ENCODE peak calls at places on chromosomes 7 and 10, in nine cellular contexts. B is BE2C, C is transverse colon, G is RWPE1, X is lung, N is left ventricle myocardium inferior, H is Calu3, E is WTC11, K is GM10248. P is an unnamed sample.

GRCh38 chr10:63935705-63936104 is 414.5 kb downstream of the REEP3 start:
- DNase-seq in B (no peak), C (no peak), G (no peak), X (no peak), N (no peak), H (no peak), E (no peak), K (no peak), P (peak)

GRCh38 chr7:128835790-128836641 is 5.8 kb downstream of the FLNC start:
- DNase-seq in B (no peak), C (no peak), G (no peak), X (no peak), N (no peak), H (no peak), E (no peak), K (no peak), P (no peak)

GRCh38 chr7:37408241-37408884 is 40.3 kb downstream of the ELMO1 start:
- DNase-seq in B (no peak), C (no peak), G (no peak), X (no peak), N (no peak), H (no peak), E (no peak), K (no peak), P (no peak)

GRCh38 chr7:1275685-1276424 is 43.2 kb downstream of the UNCX start:
- DNase-seq in B (no peak), C (no peak), G (no peak), X (no peak), N (no peak), H (no peak), E (no peak), K (no peak), P (no peak)

GRCh38 chr7:124322561-124322960 is 289.7 kb upstream of the TMEM229A start:
- DNase-seq in B (no peak), C (no peak), G (peak), X (no peak), N (no peak), H (no peak), E (no peak), K (no peak), P (no peak)

GRCh38 chr10:122462533-122463465 is 1.4 kb downstream of the HTRA1 start:
- DNase-seq in B (no peak), C (no peak), G (peak), X (no peak), N (peak), H (no peak), E (no peak), K (no peak), P (no peak)

GRCh38 chr10:127872011-127872741 is 20.6 kb downstream of the CLRN3 start:
- DNase-seq in B (no peak), C (no peak), G (no peak), X (no peak), N (peak), H (no peak), E (no peak), K (no peak), P (no peak)

GRCh38 chr7:3897430-3898385 is 596.7 kb downstream of the SDK1 start:
- DNase-seq in B (peak), C (peak), G (peak), X (no peak), N (no peak), H (peak), E (peak), K (peak), P (peak)

DNA sequence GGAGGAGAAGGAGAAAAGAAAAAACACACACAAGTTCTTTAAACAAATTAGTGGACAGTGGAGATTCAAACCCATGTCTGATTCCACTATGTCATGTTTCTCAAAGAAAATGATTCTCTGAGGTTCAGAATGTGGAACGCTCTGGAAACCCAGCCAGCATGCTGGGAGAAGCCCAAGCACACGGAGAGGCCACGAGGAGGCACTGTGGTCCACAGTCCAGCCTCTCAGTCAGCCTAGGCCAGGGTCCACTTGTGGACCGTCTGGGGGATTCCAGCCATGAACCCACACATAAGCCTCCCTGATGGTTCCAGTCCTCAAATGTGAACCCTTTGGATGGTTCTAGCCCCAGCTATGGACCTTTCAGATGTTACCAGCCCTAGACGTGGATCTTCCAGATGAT is 73.4 kb downstream of the CAV1 start:
- DNase-seq in B (peak), C (no peak), G (no peak), X (no peak), N (no peak), H (peak), E (peak), K (no peak), P (no peak)
- TF ChIP-seq CTCF in B (peak), C (no peak), G (no peak), X (no peak), N (peak), H (peak), E (peak), K (peak), P (no peak)

DNA sequence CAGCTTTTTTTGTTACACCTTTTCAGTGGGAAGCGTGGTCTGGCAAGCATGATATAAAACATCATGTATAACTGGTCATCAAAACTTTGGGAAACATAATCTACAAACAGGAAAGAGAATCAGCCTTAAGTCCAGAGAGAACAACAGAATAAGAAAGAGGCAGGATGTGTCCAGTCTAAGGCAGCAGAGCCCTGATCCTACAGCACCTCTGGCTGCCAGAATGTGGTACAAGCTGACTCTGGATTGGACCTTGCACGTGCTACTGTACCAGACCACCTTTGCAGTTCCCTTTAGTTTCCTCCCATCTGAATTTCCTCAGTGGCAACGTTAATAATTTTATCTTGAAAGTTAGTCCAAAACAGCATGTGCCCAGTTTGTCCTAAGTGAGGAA is 824.6 kb upstream of the IGFBP3 start:
- DNase-seq in B (no peak), C (no peak), G (no peak), X (no peak), N (no peak), H (peak), E (no peak), K (no peak), P (no peak)
- TF ChIP-seq CTCF in B (no peak), C (no peak), G (no peak), X (no peak), N (peak), H (no peak), E (no peak), K (no peak), P (no peak)

GRCh38 chr7:32347244-32347828 is 142.8 kb downstream of the LSM5 start:
- DNase-seq in B (peak), C (no peak), G (peak), X (no peak), N (no peak), H (peak), E (peak), K (peak), P (peak)
- TF ChIP-seq CTCF in B (peak), C (peak), G (peak), X (no peak), N (peak), H (peak), E (peak), K (peak), P (peak)

DNA sequence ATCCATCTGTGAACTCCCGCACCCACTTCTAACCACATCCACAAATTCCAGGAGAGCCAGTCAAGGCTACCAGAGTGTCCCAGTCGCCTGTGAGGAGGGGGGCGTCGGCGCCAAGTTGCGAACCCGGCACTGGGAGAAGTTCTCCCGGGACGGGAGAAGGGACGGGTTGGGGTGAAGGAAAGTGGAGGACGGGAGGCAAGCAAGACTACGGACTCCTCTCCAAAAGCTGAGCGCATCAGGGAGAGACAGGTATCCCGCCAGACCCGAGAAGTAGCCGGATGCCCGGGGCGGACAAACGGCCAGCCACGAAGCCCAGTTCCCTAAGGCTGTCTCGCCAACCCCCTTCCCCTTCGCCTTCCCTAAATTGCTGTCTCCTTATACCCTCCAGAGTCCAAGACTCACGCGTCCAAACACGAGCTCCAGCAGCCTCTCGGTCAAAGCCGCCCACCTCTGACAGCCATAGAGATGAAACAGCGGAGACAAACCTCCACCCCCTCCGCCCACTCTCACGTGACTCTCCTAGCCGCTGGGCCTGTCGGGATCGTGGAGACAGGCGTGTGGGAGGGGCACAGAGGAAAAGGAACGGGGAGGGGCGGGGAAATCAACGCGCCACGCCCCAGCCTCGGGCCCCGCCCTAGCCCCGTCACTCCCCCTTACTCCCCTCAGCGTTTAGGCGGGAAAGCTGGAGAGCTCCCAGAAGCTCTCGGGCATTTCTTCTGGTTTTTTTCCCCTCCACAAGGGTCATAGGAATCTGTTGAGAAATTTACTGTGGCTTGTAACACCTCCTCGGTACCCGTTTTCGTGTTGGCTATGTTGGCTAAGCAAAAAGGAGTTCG is at the start of gene MICU1:
- DNase-seq in B (peak), C (peak), G (peak), X (peak), N (peak), H (peak), E (peak), K (peak), P (peak)
- TF ChIP-seq CTCF in B (no peak), C (no peak), G (no peak), X (no peak), N (no peak), H (no peak), E (no peak), K (no peak), P (no peak)

GRCh38 chr10:4267084-4267774 is 482.2 kb upstream of the KLF6 start:
- DNase-seq in B (no peak), C (peak), G (no peak), X (no peak), N (no peak), H (peak), E (no peak), K (no peak), P (no peak)
- TF ChIP-seq CTCF in B (peak), C (peak), G (no peak), X (no peak), N (peak), H (no peak), E (no peak), K (no peak), P (no peak)

GRCh38 chr7:29345590-29345989 is 151.0 kb downstream of the CHN2 start:
- DNase-seq in B (peak), C (peak), G (peak), X (no peak), N (peak), H (peak), E (peak), K (no peak), P (no peak)
- TF ChIP-seq CTCF in B (peak), C (no peak), G (no peak), X (peak), N (peak), H (no peak), E (peak), K (no peak), P (no peak)

GRCh38 chr10:21733710-21734109 is 199.7 kb downstream of the MLLT10 start:
- DNase-seq in B (no peak), C (no peak), G (no peak), X (no peak), N (no peak), H (no peak), E (no peak), K (no peak), P (no peak)

GRCh38 chr10:21726601-21727295 is 192.7 kb downstream of the MLLT10 start:
- DNase-seq in B (no peak), C (no peak), G (peak), X (no peak), N (no peak), H (no peak), E (no peak), K (no peak), P (no peak)

GRCh38 chr10:21737061-21737460 is 203.0 kb downstream of the MLLT10 start:
- DNase-seq in B (no peak), C (no peak), G (no peak), X (no peak), N (no peak), H (no peak), E (no peak), K (no peak), P (no peak)

GRCh38 chr10:21727452-21728168 is 193.6 kb downstream of the MLLT10 start:
- DNase-seq in B (no peak), C (peak), G (no peak), X (no peak), N (no peak), H (no peak), E (no peak), K (no peak), P (no peak)

GRCh38 chr10:21732067-21732772 is 198.2 kb downstream of the MLLT10 start:
- DNase-seq in B (peak), C (peak), G (no peak), X (no peak), N (peak), H (peak), E (peak), K (peak), P (peak)
- TF ChIP-seq CTCF in B (peak), C (peak), G (peak), X (peak), N (peak), H (peak), E (peak), K (peak), P (peak)

P was measured in GM20000.